ENCODE peak calls at places on chromosomes 6 and 20, in nine cellular contexts. N is RWPE1, P is IMR-90, L is GM23338, I is coronary artery, C is astrocyte, Z is ascending aorta, O is H1, K is ovary. R is an unnamed sample.

GRCh38 chr6:109526905-109527628 is 44.0 kb upstream of the ZBTB24 start:
- DNase-seq in N (peak; percentile 68), Z (no peak), P (peak; percentile 69), K (no peak), I (no peak), L (peak; percentile 93), C (peak; percentile 45), O (peak; percentile 64), R (no peak)

GRCh38 chr6:159760602-159761057 is 1.2 kb upstream of the ACAT2 start:
- DNase-seq in N (peak; percentile 62), K (no peak), I (no peak), C (peak; percentile 77), P (peak; percentile 64), Z (no peak), L (peak; percentile 93), O (peak; percentile 52), R (no peak)

GRCh38 chr6:108969776-108970175 is 121.6 kb downstream of the ARMC2 start:
- DNase-seq in C (no peak), I (no peak), P (no peak), L (no peak), Z (no peak), N (no peak), K (no peak), O (no peak), R (no peak)

GRCh38 chr20:57195759-57196100 is 70.7 kb downstream of the BMP7 start:
- DNase-seq in K (no peak), C (no peak), L (no peak), N (no peak), P (no peak), O (no peak), I (no peak), Z (no peak), R (no peak)

GRCh38 chr6:13349811-13350506 is 21.6 kb upstream of the TBC1D7 start:
- DNase-seq in N (no peak), L (no peak), K (no peak), P (no peak), I (no peak), Z (no peak), O (no peak), C (peak; percentile 73), R (no peak)

GRCh38 chr6:76771076-76771634 is 692.1 kb downstream of the HTR1B start:
- DNase-seq in Z (no peak), P (no peak), N (no peak), K (no peak), O (no peak), I (no peak), C (no peak), L (no peak), R (no peak)

GRCh38 chr20:37627060-37627766 is 66.6 kb upstream of the CTNNBL1 start:
- DNase-seq in N (peak; percentile 75), C (peak; percentile 34), O (peak; percentile 77), L (peak; percentile 79), K (peak; percentile 50), I (no peak), P (peak; percentile 55), Z (no peak), R (no peak)

GRCh38 chr20:8398289-8399051 is 266.4 kb downstream of the PLCB1 start:
- DNase-seq in N (no peak), K (no peak), L (peak; percentile 35), O (no peak), P (no peak), I (no peak), C (no peak), Z (no peak), R (no peak)

GRCh38 chr20:47258745-47259695 is 97.5 kb downstream of the ZMYND8 start:
- DNase-seq in L (no peak), K (no peak), O (no peak), C (peak; percentile 86), Z (peak; percentile 81), N (no peak), I (peak; percentile 82), P (peak; percentile 63), R (no peak)

GRCh38 chr6:81265106-81265505 is 487.4 kb downstream of the TENT5A start:
- DNase-seq in I (peak; percentile 77), N (no peak), O (no peak), P (peak; percentile 19), L (no peak), Z (peak; percentile 80), K (no peak), C (peak; percentile 39), R (no peak)

GRCh38 chr6:113489946-113490345 is 367.2 kb upstream of the MARCKS start:
- DNase-seq in K (no peak), Z (no peak), N (no peak), I (no peak), L (no peak), P (no peak), C (no peak), O (no peak), R (no peak)

GRCh38 chr6:116016846-116017545 is 43.7 kb downstream of the FRK start:
- DNase-seq in I (no peak), O (no peak), K (no peak), Z (no peak), N (no peak), P (peak; percentile 55), C (no peak), L (no peak), R (no peak)

GRCh38 chr20:57480444-57481152 is 44.3 kb downstream of the CTCFL start:
- DNase-seq in L (no peak), C (no peak), N (no peak), K (no peak), I (peak; percentile 28), Z (peak; percentile 48), O (no peak), P (no peak), R (no peak)

GRCh38 chr20:52305843-52306242 is 114.3 kb upstream of the ZFP64 start:
- DNase-seq in P (no peak), L (no peak), N (no peak), Z (no peak), I (no peak), O (no peak), C (no peak), K (no peak), R (no peak)

GRCh38 chr20:50260480-50261221 is 70.0 kb downstream of the CEBPB start:
- DNase-seq in N (no peak), C (no peak), Z (no peak), I (no peak), P (no peak), O (no peak), L (no peak), K (no peak), R (no peak)

GRCh38 chr6:25103603-25104002 is 167.8 kb upstream of the RIPOR2 start:
- DNase-seq in N (no peak), L (no peak), I (no peak), C (no peak), K (no peak), O (no peak), Z (no peak), P (no peak), R (no peak)

GRCh38 chr6:53604623-53605190 is 59.8 kb upstream of the GCLC start:
- DNase-seq in Z (no peak), I (no peak), L (no peak), K (no peak), P (no peak), N (no peak), C (no peak), O (no peak), R (no peak)

DNA sequence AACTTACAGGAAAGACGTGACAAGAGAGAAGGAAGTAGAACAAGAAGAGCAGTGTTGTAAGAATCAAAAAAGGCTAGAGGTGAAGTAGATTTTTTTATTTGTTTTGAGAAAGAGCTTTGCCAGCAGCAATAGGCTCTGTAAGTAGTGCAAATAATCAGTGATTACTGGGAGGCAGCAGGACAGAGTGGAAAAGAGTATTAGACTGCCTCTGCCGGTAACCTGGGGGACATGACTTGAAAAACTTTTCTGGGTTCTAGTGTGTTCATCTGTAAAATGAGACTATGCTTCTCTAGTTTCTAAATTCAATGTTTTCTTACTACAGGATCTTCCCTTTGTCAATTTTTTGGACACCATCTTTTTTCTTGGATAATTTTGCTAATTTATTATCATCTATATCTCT is 5.8 kb upstream of the IRAK1BP1 start:
- DNase-seq in N (no peak), O (no peak), C (no peak), I (no peak), P (no peak), L (no peak), K (no peak), Z (no peak), R (no peak)
- TF ChIP-seq CTCF in N (no peak), O (no peak), C (no peak), I (no peak), P (no peak), L (no peak), K (no peak), Z (no peak), R (no peak)

DNA sequence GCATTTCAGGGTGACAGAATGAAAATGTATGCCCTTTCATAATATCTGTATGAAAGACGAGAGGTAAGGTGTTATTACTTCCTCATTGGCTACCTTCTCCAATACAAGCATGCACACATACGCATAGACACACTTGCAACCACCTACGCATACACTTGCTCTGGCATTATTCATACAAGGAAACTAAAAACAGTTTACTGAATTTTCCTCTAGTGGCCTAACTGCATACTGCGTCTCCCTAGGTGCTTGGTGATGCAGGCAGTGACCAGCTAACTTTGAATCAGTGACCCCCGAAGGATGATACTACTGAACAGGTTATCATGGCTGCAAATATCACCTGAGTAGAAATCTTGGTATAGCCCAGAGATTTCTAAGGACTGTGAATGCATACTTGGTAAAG is 593.1 kb downstream of the PKHD1 start:
- DNase-seq in N (no peak), K (no peak), P (no peak), C (no peak), L (peak; percentile 29), Z (no peak), I (no peak), O (no peak), R (no peak)
- TF ChIP-seq CTCF in N (no peak), K (no peak), P (no peak), C (no peak), L (peak; percentile 5), Z (no peak), I (no peak), O (peak; percentile 51), R (peak; percentile 13)

GRCh38 chr20:728022-728944 is 40.0 kb downstream of the SLC52A3 start:
- DNase-seq in N (peak; percentile 53), K (peak; percentile 49), I (no peak), C (peak; percentile 6), Z (no peak), O (peak; percentile 91), L (peak; percentile 92), P (peak; percentile 18), R (no peak)
- TF ChIP-seq CTCF in N (peak; percentile 64), K (peak; percentile 28), I (no peak), C (peak; percentile 22), Z (peak; percentile 52), O (peak; percentile 71), L (peak; percentile 86), P (peak; percentile 63), R (peak; percentile 71)

DNA sequence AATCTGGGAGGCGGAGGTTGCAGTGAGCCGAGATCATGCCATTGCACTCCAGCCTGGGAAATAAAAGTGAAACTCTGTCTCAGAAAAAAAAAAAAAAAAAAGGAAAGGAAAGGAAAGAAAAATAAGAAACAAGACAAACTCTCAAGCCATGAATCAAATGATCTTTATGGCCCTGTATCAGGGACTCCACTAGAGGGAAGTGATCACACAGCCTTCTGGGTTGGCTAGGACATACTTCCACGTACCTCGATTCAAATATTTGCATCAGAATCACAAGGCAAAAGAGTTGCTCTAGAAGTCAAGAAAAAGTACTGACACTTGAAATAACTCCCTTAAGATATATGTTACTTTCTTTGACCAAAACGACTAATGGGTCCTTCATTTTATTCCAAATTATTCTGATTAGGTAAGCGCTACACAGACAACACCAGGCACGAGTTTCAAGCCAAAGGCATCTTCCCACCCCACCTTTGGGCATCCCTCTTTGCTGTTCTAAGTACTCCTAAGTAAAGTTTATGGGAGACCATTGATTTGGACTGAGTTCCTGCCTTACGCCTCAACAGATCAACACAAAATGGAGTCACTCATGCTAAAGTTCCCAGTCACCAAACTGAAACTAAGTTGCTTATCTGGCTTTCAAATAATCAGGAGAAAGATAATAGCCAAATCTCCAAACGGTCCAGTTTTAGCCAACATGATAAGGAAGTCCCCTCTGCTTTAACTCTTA is 77.5 kb upstream of the NT5E start:
- DNase-seq in O (no peak), C (no peak), Z (no peak), N (no peak), K (no peak), P (no peak), I (no peak), L (peak; percentile 17), R (no peak)
- TF ChIP-seq CTCF in O (peak; percentile 30), C (no peak), Z (peak; percentile 18), N (no peak), K (peak; percentile 9), P (no peak), I (no peak), L (peak; percentile 48), R (peak; percentile 36)

R was measured in osteocyte.